ENCODE peak calls at places on chromosomes 16 and 17, in seven cellular contexts. O is epithelial cell of esophagus, D is HFF-Myc, X is MCF 10A, C is testis, P is astrocyte of the spinal cord, J is mammary epithelial cell. H is an unnamed sample.

GRCh38 chr16:80375513-80375912 is 165.3 kb upstream of the DYNLRB2 start:
- DNase-seq in O (no peak), D (no peak), X (no peak), C (no peak), P (no peak), J (no peak), H (no peak)

GRCh38 chr17:75816693-75817092 is 27.5 kb downstream of the UNC13D start:
- DNase-seq in O (no peak), D (no peak), X (no peak), C (no peak), P (no peak), J (no peak), H (no peak)

GRCh38 chr17:21191698-21192097 is 22.3 kb downstream of the TMEM11 start:
- DNase-seq in O (no peak), D (no peak), X (no peak), C (no peak), P (no peak), J (no peak), H (no peak)

GRCh38 chr17:28948873-28949184 is 2.5 kb downstream of the PHF12 start:
- DNase-seq in O (no peak), D (no peak), X (no peak), C (peak), P (peak), J (no peak), H (no peak)

GRCh38 chr16:52603015-52603414 is 56.1 kb upstream of the TOX3 start:
- DNase-seq in O (no peak), D (no peak), X (no peak), C (no peak), P (no peak), J (no peak), H (no peak)

GRCh38 chr16:87628246-87628923 is 26.1 kb downstream of the JPH3 start:
- DNase-seq in O (no peak), D (no peak), X (no peak), C (no peak), P (no peak), J (no peak), H (no peak)

GRCh38 chr16:54072237-54072636 is 214.3 kb downstream of the IRX3 start:
- DNase-seq in O (no peak), D (no peak), X (no peak), C (no peak), P (peak), J (no peak), H (no peak)

GRCh38 chr16:3607634-3608033 is 3.8 kb downstream of the SLX4 start:
- DNase-seq in O (no peak), D (no peak), X (no peak), C (no peak), P (no peak), J (no peak), H (no peak)

GRCh38 chr17:72351365-72351764 is 230.5 kb downstream of the SOX9 start:
- DNase-seq in O (no peak), D (no peak), X (no peak), C (no peak), P (no peak), J (no peak), H (no peak)

DNA sequence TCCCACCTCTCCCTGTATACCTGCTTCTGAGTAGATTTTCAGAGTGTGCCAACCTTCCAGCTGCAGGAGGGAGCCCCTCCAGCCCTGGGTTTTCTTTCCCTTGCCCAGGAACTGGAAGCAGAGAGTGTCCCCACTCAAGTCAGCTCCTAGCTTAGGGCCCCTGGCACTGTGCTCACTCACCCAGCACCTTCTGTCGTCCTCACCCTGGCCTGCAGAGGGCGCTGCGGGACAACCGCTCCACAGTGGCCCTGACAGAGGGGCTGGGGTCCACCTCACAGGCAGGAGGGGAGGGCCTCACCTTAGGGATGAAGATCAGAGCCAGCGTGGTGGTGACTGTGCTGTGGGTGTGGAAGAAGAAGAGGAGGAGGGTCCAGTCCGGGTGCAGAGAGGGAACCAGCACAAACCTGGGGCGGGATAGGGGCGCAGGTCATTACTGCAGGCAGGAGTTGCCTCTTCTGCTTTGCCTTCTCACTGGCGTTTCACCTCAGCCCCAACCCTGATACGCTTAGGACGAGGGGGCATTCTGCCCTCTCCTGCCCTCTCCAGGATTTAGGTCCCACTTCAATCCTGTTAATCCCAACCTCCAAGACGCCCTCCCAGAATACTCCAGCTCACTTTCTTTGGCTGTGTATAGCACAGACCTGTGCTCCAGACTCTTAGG is 10.0 kb downstream of the GPR179 start:
- DNase-seq in O (peak), D (no peak), X (peak), C (peak), P (no peak), J (no peak), H (no peak)
- TF ChIP-seq CTCF in O (peak), D (peak), X (peak), C (peak), P (peak), J (peak), H (peak)

DNA sequence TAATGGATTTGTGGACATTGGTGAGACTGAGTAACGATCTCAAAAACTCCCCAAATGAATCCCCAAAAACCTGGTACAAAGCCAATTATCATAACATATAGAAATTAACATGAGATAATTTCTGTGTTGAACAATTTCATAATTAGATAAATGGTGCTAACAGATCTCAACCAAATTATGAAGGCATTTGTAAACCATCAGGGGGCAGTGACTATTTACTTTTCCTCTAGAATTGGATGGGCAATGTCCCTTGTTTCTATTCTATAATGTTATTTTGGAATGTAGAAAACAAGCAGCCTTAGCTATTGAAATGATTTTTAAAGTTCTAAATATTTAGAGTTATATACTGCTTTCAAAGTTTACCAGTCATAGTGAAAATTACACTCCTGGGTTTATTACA is 57.8 kb downstream of the MYH10 start:
- DNase-seq in O (peak), D (no peak), X (peak), C (no peak), P (no peak), J (no peak), H (no peak)
- TF ChIP-seq CTCF in O (peak), D (peak), X (peak), C (no peak), P (peak), J (peak), H (peak)

GRCh38 chr16:57628008-57628781 is at the start of gene ADGRG1:
- DNase-seq in O (peak), D (peak), X (peak), C (peak), P (peak), J (peak), H (peak)
- TF ChIP-seq CTCF in O (peak), D (peak), X (no peak), C (no peak), P (no peak), J (no peak), H (peak)

GRCh38 chr17:18087610-18088491 is at the start of gene DRG2:
- DNase-seq in O (peak), D (peak), X (peak), C (peak), P (peak), J (peak), H (peak)
- TF ChIP-seq CTCF in O (no peak), D (no peak), X (no peak), C (no peak), P (no peak), J (no peak), H (peak)

GRCh38 chr17:32243712-32244111 is 21.9 kb upstream of the RHBDL3 start:
- DNase-seq in O (no peak), D (no peak), X (no peak), C (no peak), P (no peak), J (no peak), H (no peak)

GRCh38 chr17:32253117-32253611 is 12.5 kb upstream of the RHBDL3 start:
- DNase-seq in O (peak), D (peak), X (peak), C (peak), P (peak), J (peak), H (peak)

DNA sequence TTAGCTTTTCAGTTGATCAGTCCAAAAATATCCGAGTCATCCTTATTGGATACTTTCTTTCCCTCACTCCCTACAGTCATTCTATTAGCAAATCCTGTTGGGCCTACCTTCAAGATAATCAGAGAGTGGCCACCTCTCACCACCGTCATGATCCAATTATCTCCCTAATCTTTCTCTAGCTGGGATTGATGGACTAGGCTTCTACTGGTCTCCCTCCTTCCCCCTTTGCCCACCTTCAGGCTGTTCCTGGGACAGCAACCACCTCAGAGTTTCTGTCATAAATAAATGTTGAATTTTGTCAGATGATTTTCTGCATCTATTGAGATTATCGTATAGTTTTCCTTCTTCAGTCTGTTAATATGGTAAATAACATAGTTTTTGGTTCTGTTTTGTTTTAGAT is 16.2 kb upstream of the RHBDL3 start:
- DNase-seq in O (no peak), D (no peak), X (no peak), C (no peak), P (no peak), J (no peak), H (no peak)
- TF ChIP-seq CTCF in O (no peak), D (no peak), X (no peak), C (no peak), P (no peak), J (no peak), H (no peak)

DNA sequence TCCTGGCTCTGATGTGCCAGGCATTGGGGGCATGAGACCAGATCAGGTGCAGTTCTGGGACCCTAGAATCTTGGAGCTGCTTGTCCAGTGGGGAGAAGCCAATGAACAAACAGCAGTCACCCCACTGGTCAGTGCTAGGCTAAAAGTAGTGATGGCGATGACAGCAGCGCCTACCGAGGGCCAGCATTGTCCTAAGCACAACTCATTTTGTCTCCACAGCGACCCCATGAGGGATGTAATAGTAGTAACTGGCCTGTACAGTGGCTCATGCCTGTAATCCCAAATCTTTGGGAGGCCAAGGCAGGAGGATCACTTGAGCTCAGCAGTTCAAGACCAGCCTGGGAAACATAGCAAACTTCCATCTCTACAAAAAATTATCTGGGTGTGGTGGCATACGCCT is 6.2 kb downstream of the SMCR8 start:
- DNase-seq in O (peak), D (no peak), X (no peak), C (no peak), P (no peak), J (no peak), H (no peak)
- TF ChIP-seq CTCF in O (peak), D (peak), X (no peak), C (no peak), P (peak), J (no peak), H (no peak)

DNA sequence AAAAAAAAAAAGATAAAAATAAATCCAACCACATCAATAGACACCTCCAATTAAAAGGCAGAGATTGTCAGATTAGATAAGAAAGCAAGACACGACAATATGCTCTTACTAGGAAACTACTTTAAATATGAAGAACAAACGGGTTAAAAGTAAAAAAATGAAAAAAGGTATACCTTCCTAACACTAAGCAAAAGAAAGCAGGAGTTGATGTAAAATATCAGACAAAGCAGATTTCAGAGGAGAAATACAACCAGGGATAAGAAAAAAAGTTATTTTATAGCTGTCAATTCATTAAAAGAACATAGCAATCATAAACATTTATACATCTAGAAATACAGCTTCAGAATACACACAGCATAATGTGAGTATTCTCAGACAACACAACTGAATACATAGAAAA is 49.7 kb upstream of the CCDC182 start:
- DNase-seq in O (no peak), D (no peak), X (no peak), C (no peak), P (no peak), J (no peak), H (no peak)
- TF ChIP-seq CTCF in O (no peak), D (no peak), X (no peak), C (no peak), P (no peak), J (no peak), H (no peak)

H was measured in osteocyte.